ENCODE peak calls at places on chromosomes 13 and 19, in six cellular contexts. Q, V, M, T, R and J are unnamed samples.

GRCh38 chr19:7871530-7872305 is 2.5 kb downstream of the PRR36 start:
- DNase-seq in M (peak), Q (peak), T (peak), V (peak), R (peak), J (peak)

GRCh38 chr13:31168166-31168565 is 6.5 kb upstream of the HSPH1 start:
- DNase-seq in M (no peak), R (no peak), V (no peak), Q (no peak), T (no peak), J (no peak)

GRCh38 chr19:19805480-19805879 is 16.1 kb downstream of the ZNF506 start:
- DNase-seq in R (no peak), Q (no peak), M (no peak), T (no peak), V (no peak), J (no peak)

GRCh38 chr19:39430675-39431593 is 4.8 kb downstream of the RPS16 start:
- DNase-seq in R (peak), Q (no peak), T (no peak), V (peak), M (peak), J (peak)

GRCh38 chr19:42547927-42548326 is 19.6 kb upstream of the CEACAM1 start:
- DNase-seq in Q (no peak), T (no peak), V (no peak), M (no peak), R (no peak), J (no peak)

GRCh38 chr19:4501005-4501591 is 17.2 kb downstream of the PLIN4 start:
- DNase-seq in Q (no peak), M (no peak), R (no peak), T (no peak), V (no peak), J (no peak)

GRCh38 chr13:38542601-38543000 is 144.3 kb upstream of the FREM2 start:
- DNase-seq in V (peak), R (no peak), Q (no peak), T (no peak), M (peak), J (no peak)

GRCh38 chr19:43765109-43765876 is 10.5 kb upstream of the SMG9 start:
- DNase-seq in T (peak), Q (peak), R (peak), M (no peak), V (peak), J (no peak)

GRCh38 chr13:108272333-108272732 is 2.8 kb downstream of the TNFSF13B start:
- DNase-seq in T (no peak), V (no peak), R (no peak), Q (no peak), M (no peak), J (no peak)

GRCh38 chr19:23118400-23118799 is 1.6 kb downstream of the ZNF730 start:
- DNase-seq in M (no peak), R (no peak), T (no peak), Q (no peak), V (peak), J (no peak)

GRCh38 chr13:41716236-41716635 is 244.7 kb downstream of the VWA8 start:
- DNase-seq in R (no peak), M (no peak), V (no peak), Q (no peak), T (no peak), J (no peak)

GRCh38 chr13:51620165-51620983 is 36.1 kb downstream of the WDFY2 start:
- DNase-seq in R (no peak), V (no peak), Q (no peak), M (no peak), T (no peak), J (no peak)

GRCh38 chr19:38666662-38667448 is 19.4 kb downstream of the ACTN4 start:
- DNase-seq in Q (no peak), M (peak), T (peak), V (peak), R (no peak), J (no peak)

GRCh38 chr19:35959040-35959967 is 23.1 kb downstream of the LRFN3 start:
- DNase-seq in V (no peak), T (no peak), M (no peak), R (peak), Q (peak), J (peak)

GRCh38 chr13:95713651-95714050 is 36.7 kb downstream of the DNAJC3 start:
- DNase-seq in R (no peak), V (peak), M (no peak), T (no peak), Q (no peak), J (no peak)